ENCODE peak calls at places on chromosomes 13 and 19, in four cellular contexts. G is psoas muscle, R is left ventricle myocardium inferior, L is fibroblast of lung. A is an unnamed sample. For H3K27me3, the result is how much of the 10 kb centered on the place peaks cover.

GRCh38 chr13:98351636-98352035 is 174.6 kb upstream of the RNF113B start:
- DNase-seq in G (no peak), R (no peak), L (no peak), A (no peak)

GRCh38 chr13:74825170-74825948 is 656.6 kb downstream of the TBC1D4 start:
- DNase-seq in G (no peak), R (no peak), L (peak), A (no peak)

GRCh38 chr13:20127263-20127562 is 33.6 kb downstream of the GJA3 start:
- DNase-seq in G (no peak), R (no peak), L (no peak), A (no peak)

GRCh38 chr13:39876258-39876657 is 220.8 kb downstream of the COG6 start:
- DNase-seq in G (no peak), R (no peak), L (peak), A (no peak)

GRCh38 chr13:82129281-82129680 is 1753.0 kb downstream of the SLITRK1 start:
- DNase-seq in G (no peak), R (no peak), L (no peak), A (no peak)

GRCh38 chr19:45558399-45558878 is 26.2 kb downstream of the OPA3 start:
- DNase-seq in G (no peak), R (no peak), L (peak), A (peak)

GRCh38 chr13:28459911-28460310 is 35.0 kb downstream of the FLT1 start:
- DNase-seq in G (no peak), R (no peak), L (no peak), A (no peak)

GRCh38 chr13:32175307-32175706 is 139.9 kb downstream of the ZAR1L start:
- DNase-seq in G (no peak), R (no peak), L (no peak), A (no peak)

GRCh38 chr13:20967340-20967739 is 64.8 kb upstream of the XPO4 start:
- DNase-seq in G (no peak), R (no peak), L (no peak), A (no peak)

GRCh38 chr13:31049833-31050232 is 111.9 kb downstream of the HSPH1 start:
- DNase-seq in G (peak), R (peak), L (no peak), A (no peak)

GRCh38 chr19:7505682-7506384 is 10.1 kb upstream of the ZNF358 start:
- DNase-seq in G (no peak), R (no peak), L (no peak), A (no peak)

GRCh38 chr19:9008667-9009066 is 1.5 kb downstream of the MUC16 start:
- DNase-seq in G (no peak), R (no peak), L (no peak), A (no peak)

GRCh38 chr19:31232871-31233270 is 116.4 kb downstream of the TSHZ3 start:
- DNase-seq in G (no peak), R (no peak), L (peak), A (no peak)

GRCh38 chr13:95556981-95557380 is 4.5 kb downstream of the CLDN10 start:
- DNase-seq in G (no peak), R (no peak), L (no peak), A (no peak)

GRCh38 chr13:34357435-34358232 is 539.7 kb downstream of the RFC3 start:
- DNase-seq in G (no peak), R (no peak), L (peak), A (no peak)

GRCh38 chr19:3115916-3116602 is 19.8 kb upstream of the GNA15 start:
- DNase-seq in G (peak), R (no peak), L (no peak), A (no peak)

GRCh38 chr19:5515737-5516136 is 52.0 kb downstream of the TINCR start:
- DNase-seq in G (no peak), R (no peak), L (no peak), A (no peak)

GRCh38 chr13:23510544-23510916 is 59.7 kb upstream of the TNFRSF19 start:
- DNase-seq in G (no peak), R (no peak), L (peak), A (no peak)

GRCh38 chr19:16370671-16371391 is 46.2 kb downstream of the KLF2 start:
- DNase-seq in G (peak), R (peak), L (no peak), A (no peak)

GRCh38 chr19:16621165-16621800 is 6.7 kb downstream of the MED26 start:
- DNase-seq in G (peak), R (no peak), L (no peak), A (no peak)

GRCh38 chr13:29596064-29596418 is 553 bp upstream of the SLC7A1 start:
- DNase-seq in G (no peak), R (no peak), L (no peak), A (no peak)

GRCh38 chr13:26498524-26499208 is 58.8 kb upstream of the WASF3 start:
- DNase-seq in G (no peak), R (no peak), L (peak), A (no peak)

GRCh38 chr19:2167896-2168618 is 4.3 kb downstream of the DOT1L start:
- DNase-seq in G (peak), R (peak), L (peak), A (peak)

GRCh38 chr13:22091971-22092300 is 421.1 kb downstream of the FGF9 start:
- DNase-seq in G (no peak), R (no peak), L (no peak), A (no peak)

GRCh38 chr19:45878043-45878794 is 7.7 kb downstream of the IRF2BP1 start:
- DNase-seq in G (no peak), R (no peak), L (no peak), A (peak)

GRCh38 chr19:55368106-55368505 is 2.2 kb downstream of the IL11 start:
- DNase-seq in G (no peak), R (no peak), L (no peak), A (no peak)

GRCh38 chr19:55370305-55370988 is at the start of gene IL11:
- DNase-seq in G (no peak), R (no peak), L (no peak), A (no peak)

GRCh38 chr19:55372316-55373081 is 2.2 kb upstream of the IL11 start:
- DNase-seq in G (no peak), R (no peak), L (no peak), A (no peak)

GRCh38 chr19:55368701-55369563 is 1.3 kb downstream of the IL11 start:
- DNase-seq in G (no peak), R (no peak), L (no peak), A (no peak)

DNA sequence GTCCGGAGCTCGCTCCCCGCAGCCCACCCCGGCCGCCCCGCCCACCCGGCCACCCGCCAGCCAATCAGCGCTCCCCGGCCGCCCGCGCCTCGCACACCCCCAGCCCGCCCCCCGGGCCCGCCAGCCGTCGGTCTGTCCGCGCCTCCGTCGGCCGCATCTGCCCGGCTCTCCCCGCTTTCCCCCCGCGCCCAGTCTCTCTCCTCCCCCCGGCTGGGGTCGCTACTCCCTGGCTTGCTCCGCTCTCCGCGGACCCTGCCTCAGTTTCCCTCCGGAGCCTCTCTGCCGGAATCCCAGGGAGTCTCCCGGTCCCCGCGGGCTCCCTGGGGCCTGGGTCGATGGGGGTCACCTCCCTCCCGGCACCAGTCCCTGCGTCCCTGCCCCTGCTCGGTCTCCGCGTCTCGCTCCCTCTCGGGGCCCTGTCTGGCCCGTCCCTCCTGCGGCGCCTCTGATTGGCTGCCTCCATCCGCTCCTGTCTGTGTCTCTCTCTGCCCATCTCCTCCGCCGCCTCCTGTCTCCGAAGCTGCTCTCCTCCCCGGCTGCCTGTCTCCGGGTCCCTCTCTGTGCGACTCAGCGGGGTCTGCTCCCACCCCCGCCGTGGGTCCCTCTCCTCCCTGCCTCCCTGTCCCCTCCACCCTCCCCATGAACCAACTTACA is 485 bp downstream of the IL11 start:
- DNase-seq in G (no peak), R (no peak), L (peak), A (no peak)
- H3K27me3 ChIP-seq in G (under half), R (half or more), L (under half), A (half or more)

GRCh38 chr19:50551034-50551712 is 17.1 kb downstream of the LRRC4B start:
- DNase-seq in G (no peak), R (no peak), L (no peak), A (no peak)
- H3K27me3 ChIP-seq in G (under half), R (half or more), L (under half), A (under half)

GRCh38 chr13:112113851-112114250 is 46.9 kb downstream of the SOX1 start:
- DNase-seq in G (no peak), R (no peak), L (no peak), A (no peak)
- H3K27me3 ChIP-seq in G (under half), R (half or more), L (under half), A (under half)

GRCh38 chr13:108463365-108463764 is 166.0 kb upstream of the MYO16 start:
- DNase-seq in G (no peak), R (no peak), L (peak), A (no peak)

GRCh38 chr13:108455320-108455719 is 174.1 kb upstream of the MYO16 start:
- DNase-seq in G (no peak), R (no peak), L (no peak), A (no peak)

GRCh38 chr13:108460043-108460442 is 169.4 kb upstream of the MYO16 start:
- DNase-seq in G (no peak), R (no peak), L (no peak), A (no peak)
- H3K27me3 ChIP-seq in G (under half), R (under half), L (under half), A (under half)

GRCh38 chr19:39032164-39032918 is at the start of gene FBXO27:
- DNase-seq in G (no peak), R (peak), L (no peak), A (peak)
- H3K27me3 ChIP-seq in G (under half), R (under half), L (under half), A (under half)

DNA sequence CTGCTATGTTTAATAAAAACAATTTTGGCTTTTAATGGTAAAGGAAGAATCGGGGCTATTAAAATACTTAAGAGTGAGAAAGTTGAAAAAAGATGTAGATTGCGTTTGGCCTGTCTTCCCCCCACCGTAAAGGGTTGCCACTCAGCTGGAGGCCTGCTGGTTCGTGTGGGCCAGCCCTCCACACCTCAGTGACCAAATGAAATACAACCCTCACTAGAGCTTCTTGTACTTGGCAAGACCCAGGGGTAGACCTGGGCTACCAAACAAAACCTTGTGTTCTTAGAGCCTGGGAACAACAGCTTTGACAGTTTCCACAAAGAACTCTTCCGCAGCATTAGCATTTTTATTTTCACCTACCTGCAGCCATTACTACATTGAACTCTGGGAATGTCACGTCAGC is 152.8 kb upstream of the PABPC3 start:
- DNase-seq in G (no peak), R (no peak), L (no peak), A (no peak)
- H3K27me3 ChIP-seq in G (under half), R (under half), L (under half), A (under half)

A was measured in colonic mucosa.